ENCODE peak calls at places on chromosomes 12 and 14, in ten cellular contexts. K is IMR-90, A is neural progenitor cell, L is cardiac fibroblast, N is esophagus squamous epithelium, F is astrocyte, W is PC-3, T is keratinocyte, D is AG04450, G is left lung. R is an unnamed sample.

GRCh38 chr12:127516467-127516866 is 750.5 kb upstream of the TMEM132C start:
- DNase-seq in W (peak; percentile 70), T (no peak), A (no peak), G (no peak), N (no peak), F (peak; percentile 53), K (peak; percentile 10), L (peak; percentile 58), D (no peak), R (no peak)

GRCh38 chr14:68546839-68547238 is 246.0 kb downstream of the ZFP36L1 start:
- DNase-seq in G (no peak), N (no peak), K (peak; percentile 88), D (peak; percentile 51), A (no peak), L (peak; percentile 94), W (peak; percentile 74), T (peak; percentile 77), F (peak; percentile 87), R (peak; percentile 98)

GRCh38 chr12:23049180-23049579 is 424.2 kb downstream of the ETNK1 start:
- DNase-seq in F (peak; percentile 22), L (peak; percentile 63), T (no peak), K (peak; percentile 27), W (no peak), A (no peak), N (no peak), G (no peak), D (no peak), R (peak; percentile 58)

GRCh38 chr12:89469361-89469760 is 55.2 kb downstream of the GALNT4 start:
- DNase-seq in D (no peak), L (peak; percentile 71), F (peak; percentile 61), K (peak; percentile 73), T (no peak), N (no peak), A (no peak), G (no peak), W (peak; percentile 70), R (peak; percentile 64)

GRCh38 chr14:104263671-104264358 is 125.4 kb downstream of the KIF26A start:
- DNase-seq in W (no peak), T (no peak), F (no peak), G (no peak), L (no peak), D (no peak), N (no peak), K (no peak), A (no peak), R (no peak)

GRCh38 chr12:63317880-63318279 is 166.9 kb upstream of the AVPR1A start:
- DNase-seq in D (no peak), G (no peak), T (no peak), L (no peak), A (no peak), F (no peak), W (no peak), K (no peak), N (no peak), R (no peak)

GRCh38 chr14:105861985-105862465 is 335.6 kb downstream of the TMEM121 start:
- DNase-seq in T (no peak), F (no peak), N (no peak), L (no peak), A (no peak), W (no peak), K (no peak), G (peak; percentile 26), D (no peak), R (no peak)

GRCh38 chr14:20327005-20327869 is 5.8 kb downstream of the CCNB1IP1 start:
- DNase-seq in D (peak; percentile 54), F (peak; percentile 29), K (peak; percentile 72), T (no peak), N (no peak), L (peak; percentile 84), W (peak; percentile 81), G (no peak), A (peak; percentile 65), R (peak; percentile 71)

DNA sequence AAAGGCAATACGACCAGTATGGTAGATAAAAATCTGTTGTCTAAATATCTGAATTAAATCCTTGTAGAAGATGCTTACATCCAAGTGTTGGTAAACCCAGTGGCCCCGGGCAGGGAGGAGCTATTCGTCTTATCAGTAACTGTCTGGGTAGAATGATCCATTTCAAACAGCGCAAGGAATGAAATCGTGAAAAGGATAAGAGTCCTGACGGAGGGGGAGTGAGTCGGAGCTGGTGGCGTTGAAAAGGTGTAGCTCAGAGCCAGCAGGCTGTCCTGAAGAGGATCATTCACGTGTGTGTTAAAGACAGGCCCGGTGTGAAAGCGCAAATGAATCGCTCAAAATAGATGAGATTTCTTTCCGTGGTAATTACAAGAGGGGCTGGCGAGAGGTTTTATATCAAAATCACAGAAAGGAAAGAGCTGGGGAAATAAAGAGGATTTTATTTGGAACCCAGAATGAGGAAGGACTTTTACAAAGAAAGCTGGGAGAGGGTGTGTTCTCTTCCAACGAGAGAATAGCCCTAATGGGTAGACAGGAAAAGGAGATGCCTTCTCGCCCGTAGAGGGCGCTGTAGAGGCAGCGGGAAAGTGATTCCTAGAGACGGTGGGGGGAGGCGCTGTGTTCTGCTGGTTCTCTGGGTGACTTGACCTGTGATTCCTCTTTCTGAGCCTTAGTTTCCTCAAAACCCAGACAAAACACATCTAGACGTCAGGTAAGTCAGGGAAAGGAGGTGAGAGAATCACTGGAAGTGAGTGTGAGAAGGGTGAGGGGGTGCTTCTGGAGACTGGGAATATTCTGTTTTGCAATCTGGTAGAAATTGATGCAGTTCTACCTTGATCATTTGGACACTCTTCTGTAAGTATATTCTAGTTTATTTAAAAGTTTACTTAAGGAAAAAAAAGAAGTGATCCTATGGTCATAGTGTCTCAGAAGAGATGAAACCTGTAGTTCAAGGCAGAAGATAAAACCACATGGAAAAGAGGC is 39.3 kb downstream of the SRRM4 start:
- DNase-seq in L (no peak), A (peak; percentile 88), T (no peak), F (no peak), N (no peak), K (no peak), G (peak; percentile 39), W (peak; percentile 53), D (no peak), R (no peak)
- TF ChIP-seq CTCF in L (peak; percentile 7), A (peak; percentile 95), T (peak; percentile 17), F (no peak), N (peak; percentile 8), K (no peak), G (peak; percentile 32), W (peak; percentile 76), D (no peak), R (no peak)

GRCh38 chr14:64706552-64707193 is 2.4 kb downstream of the PLEKHG3 start:
- DNase-seq in N (no peak), W (no peak), G (no peak), D (no peak), K (no peak), T (no peak), L (no peak), A (peak; percentile 86), F (no peak), R (no peak)

GRCh38 chr14:64707661-64708060 is 3.4 kb downstream of the PLEKHG3 start:
- DNase-seq in F (peak; percentile 92), W (peak; percentile 91), T (peak; percentile 87), L (peak; percentile 84), K (peak; percentile 85), N (no peak), A (no peak), D (peak; percentile 53), G (no peak), R (peak; percentile 98)

GRCh38 chr14:64708148-64709004 is 4.2 kb downstream of the PLEKHG3 start:
- DNase-seq in T (peak; percentile 81), D (no peak), N (no peak), L (peak; percentile 49), A (peak; percentile 59), W (peak; percentile 80), F (peak; percentile 64), K (peak; percentile 44), G (peak; percentile 68), R (peak; percentile 88)

GRCh38 chr14:64711039-64711438 is 6.8 kb downstream of the PLEKHG3 start:
- DNase-seq in G (no peak), K (no peak), N (no peak), D (no peak), W (no peak), F (no peak), L (no peak), T (no peak), A (no peak), R (no peak)

GRCh38 chr14:64709126-64709525 is 4.9 kb downstream of the PLEKHG3 start:
- DNase-seq in F (no peak), G (no peak), W (no peak), T (no peak), D (no peak), A (no peak), K (no peak), N (no peak), L (no peak), R (no peak)
- H3K4me3 ChIP-seq in F (peak overlapping the region; percentile 20), G (peak overlapping the region; percentile 2), W (no peak overlapping the region), T (peak overlapping the region; percentile 38), D (no peak overlapping the region), A (peak overlapping the region; percentile 82), K (no peak overlapping the region), N (no peak overlapping the region), L (no peak overlapping the region), R (no peak overlapping the region)

DNA sequence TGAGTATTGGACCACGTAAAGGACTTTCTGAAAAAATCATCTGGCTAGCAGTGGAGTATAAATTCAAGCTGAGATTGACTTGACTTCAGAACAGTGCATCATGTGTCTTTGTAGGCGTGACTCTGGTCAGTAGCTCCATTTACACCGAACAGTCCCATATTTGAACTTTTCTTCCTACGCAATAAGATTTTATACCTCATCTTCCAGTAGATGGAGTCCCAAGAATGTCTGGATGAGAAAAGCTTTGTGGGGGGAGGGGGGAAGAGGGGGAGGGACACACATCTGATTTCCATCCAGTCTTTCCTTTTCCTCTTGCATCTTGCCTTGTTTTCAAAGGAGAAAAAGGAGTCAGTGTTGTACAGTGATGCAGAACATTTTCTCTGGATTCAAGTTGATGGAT is 241.0 kb downstream of the EMP1 start:
- DNase-seq in K (no peak), T (no peak), W (no peak), F (no peak), A (no peak), N (no peak), L (no peak), D (no peak), G (no peak), R (no peak)
- TF ChIP-seq CTCF in K (no peak), T (no peak), W (no peak), F (no peak), A (no peak), N (no peak), L (no peak), D (no peak), G (no peak), R (no peak)

DNA sequence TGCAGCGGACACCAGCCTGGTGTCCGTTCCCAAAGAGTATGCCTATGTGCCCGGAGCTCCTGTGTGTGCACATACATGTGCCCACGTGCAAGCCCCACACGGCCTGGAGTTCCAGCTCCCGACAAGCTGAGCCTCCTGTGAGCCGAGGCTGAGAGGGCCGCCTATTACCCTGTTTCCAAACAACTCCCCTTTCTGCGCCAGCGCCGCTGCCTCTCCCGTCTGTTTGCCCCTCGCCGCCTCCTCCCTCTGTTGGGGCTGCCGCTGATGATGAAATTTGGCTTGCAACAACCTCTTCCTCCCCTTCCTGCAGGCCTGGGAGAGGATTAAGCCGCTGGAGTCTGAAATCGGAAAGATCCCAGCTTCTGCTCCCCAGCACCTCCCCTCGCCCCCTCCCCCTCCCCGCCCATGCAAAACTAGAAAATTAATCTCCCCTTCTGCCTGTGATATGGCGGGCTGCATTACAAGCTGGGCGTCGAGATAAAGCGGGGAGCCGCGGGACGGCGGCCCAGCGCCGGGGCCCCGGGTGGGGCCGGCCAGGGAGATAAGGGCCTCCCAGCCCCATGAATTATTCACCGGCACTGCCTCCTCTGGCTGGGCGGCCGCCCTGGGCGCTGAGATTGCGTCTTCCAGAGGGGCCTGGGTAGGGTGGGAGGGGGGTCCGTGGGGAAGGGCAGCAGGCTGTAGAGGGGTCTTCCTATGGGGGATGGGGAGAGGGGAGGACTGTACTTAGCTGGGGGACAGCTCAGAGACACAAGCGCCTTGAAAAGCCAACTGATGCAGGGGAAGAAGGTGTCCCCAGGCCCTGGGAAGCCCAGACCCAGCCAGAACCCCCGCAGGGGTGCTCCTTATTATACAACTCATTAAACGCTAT is 6.8 kb upstream of the ASIC1 start:
- DNase-seq in L (peak; percentile 66), A (peak; percentile 77), W (no peak), T (no peak), D (no peak), K (peak; percentile 47), G (peak; percentile 76), N (no peak), F (peak; percentile 46), R (peak; percentile 48)
- H3K4me3 ChIP-seq in L (peak overlapping the region; percentile 28), A (peak overlapping the region; percentile 31), W (no peak overlapping the region), T (no peak overlapping the region), D (peak overlapping the region; percentile 36), K (no peak overlapping the region), G (peak overlapping the region; percentile 28), N (peak overlapping the region; percentile 35), F (peak overlapping the region; percentile 33), R (peak overlapping the region; percentile 11)

R was measured in epithelial cell of esophagus.